ENCODE peak calls at places on chromosome 1, in eight cellular contexts. One of them, this sample, is unnamed.

GRCh38 chr1:234759888-234760287 is 149.9 kb upstream of the IRF2BP2 start:
- DNase-seq in HCT116: no peak
- DNase-seq in neural progenitor cell: no peak
- DNase-seq in PC-3: no peak
- DNase-seq in hepatocyte: no peak
- DNase-seq in MM.1S: no peak
- DNase-seq in SK-N-SH: no peak
- DNase-seq in GM23338: no peak
- DNase-seq in this sample: no peak

GRCh38 chr1:90753556-90753955 is 36.5 kb upstream of the BARHL2 start:
- DNase-seq in GM23338: no peak
- DNase-seq in SK-N-SH: no peak
- DNase-seq in PC-3: no peak
- DNase-seq in MM.1S: no peak
- DNase-seq in neural progenitor cell: no peak
- DNase-seq in hepatocyte: no peak
- DNase-seq in HCT116: no peak
- DNase-seq in this sample: no peak

GRCh38 chr1:118302145-118302544 is 117.1 kb upstream of the SPAG17 start:
- DNase-seq in HCT116: no peak
- DNase-seq in hepatocyte: no peak
- DNase-seq in MM.1S: no peak
- DNase-seq in GM23338: peak; percentile 4
- DNase-seq in SK-N-SH: no peak
- DNase-seq in neural progenitor cell: no peak
- DNase-seq in PC-3: no peak
- DNase-seq in this sample: peak; percentile 62

GRCh38 chr1:244092293-244093264 is 41.5 kb downstream of the ZBTB18 start:
- DNase-seq in MM.1S: no peak
- DNase-seq in GM23338: no peak
- DNase-seq in PC-3: peak; percentile 63
- DNase-seq in HCT116: no peak
- DNase-seq in SK-N-SH: no peak
- DNase-seq in hepatocyte: peak; percentile 42
- DNase-seq in neural progenitor cell: no peak
- DNase-seq in this sample: peak; percentile 83

GRCh38 chr1:205244383-205244782 is 16.6 kb downstream of the TMCC2 start:
- DNase-seq in neural progenitor cell: no peak
- DNase-seq in PC-3: no peak
- DNase-seq in MM.1S: no peak
- DNase-seq in SK-N-SH: no peak
- DNase-seq in HCT116: no peak
- DNase-seq in hepatocyte: no peak
- DNase-seq in GM23338: no peak
- DNase-seq in this sample: no peak

GRCh38 chr1:174077755-174078490 is 55.8 kb upstream of the RC3H1 start:
- DNase-seq in SK-N-SH: no peak
- DNase-seq in GM23338: peak; percentile 64
- DNase-seq in HCT116: no peak
- DNase-seq in hepatocyte: peak; percentile 5
- DNase-seq in neural progenitor cell: peak; percentile 38
- DNase-seq in PC-3: no peak
- DNase-seq in MM.1S: no peak
- DNase-seq in this sample: no peak

GRCh38 chr1:28104866-28105467 is 16.6 kb upstream of the EYA3 start:
- DNase-seq in neural progenitor cell: peak; percentile 71
- DNase-seq in hepatocyte: peak; percentile 80
- DNase-seq in SK-N-SH: peak; percentile 30
- DNase-seq in HCT116: peak; percentile 67
- DNase-seq in GM23338: peak; percentile 98
- DNase-seq in MM.1S: no peak
- DNase-seq in PC-3: peak; percentile 75
- DNase-seq in this sample: peak; percentile 81

GRCh38 chr1:161044908-161045748 is 649 bp downstream of the USF1 start:
- DNase-seq in SK-N-SH: peak; percentile 79
- DNase-seq in HCT116: no peak
- DNase-seq in neural progenitor cell: peak; percentile 77
- DNase-seq in PC-3: peak; percentile 73
- DNase-seq in GM23338: peak; percentile 76
- DNase-seq in hepatocyte: peak; percentile 72
- DNase-seq in MM.1S: peak; percentile 86
- DNase-seq in this sample: peak; percentile 79

GRCh38 chr1:53644909-53645689 is 93.9 kb downstream of the GLIS1 start:
- DNase-seq in PC-3: no peak
- DNase-seq in hepatocyte: no peak
- DNase-seq in HCT116: no peak
- DNase-seq in MM.1S: no peak
- DNase-seq in neural progenitor cell: no peak
- DNase-seq in GM23338: no peak
- DNase-seq in SK-N-SH: no peak
- DNase-seq in this sample: no peak

GRCh38 chr1:4044967-4045366 is 144.9 kb upstream of the C1orf174 start:
- DNase-seq in hepatocyte: no peak
- DNase-seq in GM23338: no peak
- DNase-seq in neural progenitor cell: no peak
- DNase-seq in SK-N-SH: no peak
- DNase-seq in MM.1S: no peak
- DNase-seq in PC-3: no peak
- DNase-seq in HCT116: no peak
- DNase-seq in this sample: no peak

GRCh38 chr1:186465956-186466355 is 5.0 kb upstream of the PDC start:
- DNase-seq in GM23338: no peak
- DNase-seq in SK-N-SH: no peak
- DNase-seq in neural progenitor cell: no peak
- DNase-seq in MM.1S: no peak
- DNase-seq in hepatocyte: no peak
- DNase-seq in HCT116: no peak
- DNase-seq in PC-3: no peak
- DNase-seq in this sample: no peak

GRCh38 chr1:154698320-154699096 is 90.5 kb upstream of the ADAR start:
- DNase-seq in neural progenitor cell: peak; percentile 22
- DNase-seq in PC-3: peak; percentile 52
- DNase-seq in GM23338: no peak
- DNase-seq in hepatocyte: peak; percentile 66
- DNase-seq in HCT116: no peak
- DNase-seq in MM.1S: peak; percentile 36
- DNase-seq in SK-N-SH: no peak
- DNase-seq in this sample: peak; percentile 4

GRCh38 chr1:113153116-113153803 is 80.3 kb downstream of the LRIG2 start:
- DNase-seq in MM.1S: no peak
- DNase-seq in GM23338: no peak
- DNase-seq in hepatocyte: peak; percentile 60
- DNase-seq in SK-N-SH: no peak
- DNase-seq in neural progenitor cell: no peak
- DNase-seq in HCT116: no peak
- DNase-seq in PC-3: no peak
- DNase-seq in this sample: peak; percentile 13

GRCh38 chr1:224911217-224911616 is 18.3 kb upstream of the DNAH14 start:
- DNase-seq in SK-N-SH: no peak
- DNase-seq in HCT116: no peak
- DNase-seq in hepatocyte: no peak
- DNase-seq in PC-3: no peak
- DNase-seq in GM23338: no peak
- DNase-seq in neural progenitor cell: no peak
- DNase-seq in MM.1S: no peak
- DNase-seq in this sample: no peak

GRCh38 chr1:207298186-207298585 is 23.3 kb upstream of the CD55 start:
- DNase-seq in SK-N-SH: no peak
- DNase-seq in PC-3: no peak
- DNase-seq in GM23338: no peak
- DNase-seq in MM.1S: no peak
- DNase-seq in neural progenitor cell: no peak
- DNase-seq in hepatocyte: no peak
- DNase-seq in HCT116: no peak
- DNase-seq in this sample: no peak

GRCh38 chr1:55285849-55286248 is 70.7 kb upstream of the USP24 start:
- DNase-seq in GM23338: no peak
- DNase-seq in neural progenitor cell: no peak
- DNase-seq in MM.1S: no peak
- DNase-seq in PC-3: peak; percentile 55
- DNase-seq in SK-N-SH: no peak
- DNase-seq in hepatocyte: no peak
- DNase-seq in HCT116: peak; percentile 57
- DNase-seq in this sample: no peak

DNA sequence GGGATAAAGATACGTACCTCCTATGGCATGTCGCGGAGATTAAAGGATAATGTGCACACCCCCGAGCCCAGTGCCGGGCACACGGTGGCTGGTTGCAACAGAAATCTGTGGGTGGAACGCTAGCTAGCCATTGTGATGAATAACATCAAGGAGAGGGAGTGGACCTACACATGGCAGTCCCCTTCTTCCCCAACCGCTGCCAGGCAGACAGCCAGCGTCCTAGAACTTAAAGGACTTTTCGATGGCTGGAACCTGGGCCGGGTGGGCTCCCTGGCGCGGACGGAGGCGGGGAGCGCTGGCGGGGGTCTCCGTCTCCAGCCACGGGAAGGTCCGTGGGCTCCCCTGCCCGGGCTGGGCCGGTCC is 334 bp upstream of the CACHD1 start:
- DNase-seq in SK-N-SH: no peak
- DNase-seq in hepatocyte: no peak
- DNase-seq in MM.1S: no peak
- DNase-seq in PC-3: no peak
- DNase-seq in neural progenitor cell: peak; percentile 46
- DNase-seq in GM23338: peak; percentile 59
- DNase-seq in HCT116: no peak
- DNase-seq in this sample: peak; percentile 58
- H2AFZ ChIP-seq in SK-N-SH: peak overlapping the region; percentile 100
- H2AFZ ChIP-seq in hepatocyte: peak overlapping the region; percentile 85
- H2AFZ ChIP-seq in MM.1S: peak overlapping the region; percentile 96
- H2AFZ ChIP-seq in PC-3: peak overlapping the region; percentile 92
- H2AFZ ChIP-seq in neural progenitor cell: peak overlapping the region; percentile 97
- H2AFZ ChIP-seq in GM23338: peak overlapping the region; percentile 94
- H2AFZ ChIP-seq in HCT116: peak overlapping the region; percentile 79
- H2AFZ ChIP-seq in this sample: peak overlapping the region; percentile 87

GRCh38 chr1:212979340-212980122 is 29.2 kb downstream of the VASH2 start:
- DNase-seq in MM.1S: no peak
- DNase-seq in neural progenitor cell: no peak
- DNase-seq in SK-N-SH: no peak
- DNase-seq in hepatocyte: no peak
- DNase-seq in PC-3: no peak
- DNase-seq in HCT116: no peak
- DNase-seq in GM23338: no peak
- DNase-seq in this sample: no peak
- TF ChIP-seq EZH2phosphoT487 in MM.1S: no peak
- TF ChIP-seq EZH2phosphoT487 in neural progenitor cell: no peak
- TF ChIP-seq EZH2phosphoT487 in SK-N-SH: no peak
- TF ChIP-seq EZH2phosphoT487 in hepatocyte: no peak
- TF ChIP-seq EZH2phosphoT487 in PC-3: no peak
- TF ChIP-seq EZH2phosphoT487 in HCT116: no peak
- TF ChIP-seq EZH2phosphoT487 in GM23338: no peak
- TF ChIP-seq EZH2phosphoT487 in this sample: no peak

DNA sequence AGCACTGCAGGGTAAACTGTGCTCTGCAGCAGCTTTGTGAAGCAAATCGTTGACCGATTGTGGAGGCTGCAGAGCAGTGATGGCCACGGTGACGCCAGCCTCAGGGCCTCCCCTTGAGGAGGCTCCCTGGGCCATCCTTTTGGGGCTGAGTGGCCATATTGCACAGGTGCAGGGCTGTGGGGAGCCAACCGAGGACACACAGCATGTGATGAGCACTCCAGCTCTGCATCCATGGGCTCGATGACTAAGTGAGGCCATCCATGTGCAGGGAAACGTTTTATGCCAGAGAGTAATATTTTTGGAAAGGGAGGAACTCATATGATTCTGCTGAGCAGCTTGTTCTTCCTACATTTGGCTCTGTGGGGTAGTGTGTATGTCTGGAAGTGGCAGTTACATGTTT is 24.6 kb downstream of the KCNK1 start:
- DNase-seq in GM23338: no peak
- DNase-seq in neural progenitor cell: no peak
- DNase-seq in MM.1S: no peak
- DNase-seq in SK-N-SH: no peak
- DNase-seq in hepatocyte: no peak
- DNase-seq in PC-3: no peak
- DNase-seq in HCT116: no peak
- DNase-seq in this sample: no peak
- H3K27me3 ChIP-seq in GM23338: no peaks in the 10 kb centered on the region
- H3K27me3 ChIP-seq in neural progenitor cell: no peaks in the 10 kb centered on the region
- H3K27me3 ChIP-seq in MM.1S: no peaks in the 10 kb centered on the region
- H3K27me3 ChIP-seq in SK-N-SH: no peaks in the 10 kb centered on the region
- H3K27me3 ChIP-seq in hepatocyte: no peaks in the 10 kb centered on the region
- H3K27me3 ChIP-seq in PC-3: no peaks in the 10 kb centered on the region
- H3K27me3 ChIP-seq in HCT116: no peaks in the 10 kb centered on the region
- H3K27me3 ChIP-seq in this sample: no peaks in the 10 kb centered on the region

DNA sequence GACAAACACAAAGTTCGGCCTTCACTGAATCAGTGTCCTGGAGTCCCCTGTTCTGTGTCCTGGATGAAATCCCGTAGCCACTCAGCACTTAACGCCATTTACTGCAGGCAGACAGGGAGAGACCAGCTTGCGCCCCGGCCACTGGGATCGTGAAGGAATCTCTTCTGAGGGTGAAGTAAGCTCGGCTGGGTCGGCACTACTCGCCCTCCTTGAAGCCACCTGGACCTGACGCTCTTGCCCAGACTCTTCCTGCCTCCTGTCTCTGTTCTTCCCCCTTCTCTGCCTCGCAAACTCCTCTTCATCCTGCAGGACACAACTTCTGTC is 99.9 kb upstream of the ZBTB40 start:
- DNase-seq in PC-3: no peak
- DNase-seq in neural progenitor cell: peak; percentile 19
- DNase-seq in HCT116: no peak
- DNase-seq in SK-N-SH: no peak
- DNase-seq in hepatocyte: no peak
- DNase-seq in MM.1S: no peak
- DNase-seq in GM23338: peak; percentile 43
- DNase-seq in this sample: no peak
- H2AFZ ChIP-seq in PC-3: no peak overlapping the region
- H2AFZ ChIP-seq in neural progenitor cell: no peak overlapping the region
- H2AFZ ChIP-seq in HCT116: no peak overlapping the region
- H2AFZ ChIP-seq in SK-N-SH: no peak overlapping the region
- H2AFZ ChIP-seq in hepatocyte: no peak overlapping the region
- H2AFZ ChIP-seq in MM.1S: no peak overlapping the region
- H2AFZ ChIP-seq in GM23338: peak overlapping the region; percentile 82
- H2AFZ ChIP-seq in this sample: no peak overlapping the region